ENCODE peak calls at places on chromosomes 3 and 15, in seven cellular contexts. G, R, M, V, S, O and P are unnamed samples.

GRCh38 chr3:85161544-85161943 is 202.8 kb downstream of the CADM2 start:
- DNase-seq in G (no peak), R (no peak), M (peak; percentile 13), V (no peak), S (no peak), O (no peak), P (no peak)

GRCh38 chr3:119700269-119700919 is 2.4 kb upstream of the CFAP91 start:
- DNase-seq in G (no peak), R (peak; percentile 17), M (peak; percentile 65), V (no peak), S (no peak), O (no peak), P (peak; percentile 12)

GRCh38 chr15:58564967-58565366 is 133.2 kb downstream of the LIPC start:
- DNase-seq in G (no peak), R (no peak), M (no peak), V (no peak), S (no peak), O (no peak), P (no peak)

GRCh38 chr3:160601288-160601687 is 35.9 kb upstream of the KPNA4 start:
- DNase-seq in G (no peak), R (no peak), M (no peak), V (no peak), S (no peak), O (no peak), P (no peak)

GRCh38 chr3:14374444-14374883 is 27.9 kb upstream of the SLC6A6 start:
- DNase-seq in G (no peak), R (no peak), M (no peak), V (no peak), S (no peak), O (no peak), P (no peak)

GRCh38 chr15:78540955-78541743 is 905 bp downstream of the PSMA4 start:
- DNase-seq in G (no peak), R (no peak), M (peak; percentile 89), V (no peak), S (no peak), O (no peak), P (peak; percentile 51)

GRCh38 chr3:194623449-194624290 is 9.5 kb downstream of the TMEM44 start:
- DNase-seq in G (no peak), R (no peak), M (peak; percentile 53), V (no peak), S (no peak), O (no peak), P (no peak)

GRCh38 chr3:181292984-181293383 is 303.4 kb upstream of the DNAJC19 start:
- DNase-seq in G (no peak), R (no peak), M (no peak), V (no peak), S (no peak), O (no peak), P (no peak)

GRCh38 chr3:43995078-43995928 is 246.4 kb upstream of the TOPAZ1 start:
- DNase-seq in G (peak; percentile 12), R (peak; percentile 28), M (no peak), V (peak; percentile 63), S (no peak), O (no peak), P (no peak)

GRCh38 chr3:147298511-147298982 is 107.8 kb downstream of the ZIC4 start:
- DNase-seq in G (no peak), R (no peak), M (no peak), V (no peak), S (no peak), O (peak; percentile 24), P (no peak)

GRCh38 chr3:125039041-125039896 is 16.5 kb downstream of the HEG1 start:
- DNase-seq in G (no peak), R (no peak), M (no peak), V (no peak), S (no peak), O (no peak), P (no peak)

GRCh38 chr3:127407026-127407939 is 119.4 kb upstream of the PRR20G start:
- DNase-seq in G (no peak), R (no peak), M (no peak), V (no peak), S (no peak), O (no peak), P (no peak)

GRCh38 chr15:39741258-39741657 is 41.4 kb downstream of the FSIP1 start:
- DNase-seq in G (no peak), R (no peak), M (no peak), V (no peak), S (no peak), O (no peak), P (no peak)

GRCh38 chr15:54660356-54660755 is 536.4 kb downstream of the RSL24D1 start:
- DNase-seq in G (no peak), R (no peak), M (no peak), V (no peak), S (no peak), O (no peak), P (no peak)

GRCh38 chr3:30300844-30301243 is 305.6 kb upstream of the TGFBR2 start:
- DNase-seq in G (no peak), R (no peak), M (no peak), V (no peak), S (no peak), O (no peak), P (no peak)

GRCh38 chr3:145911016-145911415 is 250.0 kb downstream of the PLOD2 start:
- DNase-seq in G (no peak), R (no peak), M (no peak), V (no peak), S (no peak), O (no peak), P (no peak)

GRCh38 chr3:143429628-143430514 is 310.3 kb downstream of the CHST2 start:
- DNase-seq in G (no peak), R (no peak), M (no peak), V (no peak), S (no peak), O (no peak), P (no peak)

GRCh38 chr3:192514081-192514753 is 213.1 kb downstream of the FGF12 start:
- DNase-seq in G (no peak), R (no peak), M (no peak), V (peak; percentile 56), S (no peak), O (no peak), P (peak; percentile 3)

GRCh38 chr15:77028451-77029165 is 33.7 kb downstream of the PSTPIP1 start:
- DNase-seq in G (no peak), R (no peak), M (no peak), V (no peak), S (no peak), O (no peak), P (no peak)

GRCh38 chr3:29415824-29416223 is 135.0 kb downstream of the RBMS3 start:
- DNase-seq in G (no peak), R (no peak), M (no peak), V (no peak), S (no peak), O (no peak), P (no peak)

GRCh38 chr15:66472176-66472999 is 25.2 kb downstream of the SNAPC5 start:
- DNase-seq in G (peak; percentile 19), R (no peak), M (no peak), V (no peak), S (no peak), O (no peak), P (no peak)

GRCh38 chr3:119173325-119173724 is at the start of gene UPK1B:
- DNase-seq in G (no peak), R (no peak), M (no peak), V (no peak), S (no peak), O (no peak), P (no peak)

GRCh38 chr3:145776782-145777408 is 384.1 kb downstream of the PLOD2 start:
- DNase-seq in G (no peak), R (peak; percentile 5), M (peak; percentile 85), V (peak; percentile 74), S (peak; percentile 15), O (peak; percentile 19), P (peak; percentile 71)